ENCODE peak calls at places on chromosomes 11 and 22, in four cellular contexts. O, M, T and Z are unnamed samples.

GRCh38 chr11:74773481-74773880 is 24.8 kb downstream of the RNF169 start:
- DNase-seq in T (no peak), M (no peak), O (no peak), Z (no peak)

GRCh38 chr22:16970446-16970845 is 37.6 kb downstream of the GAB4 start:
- DNase-seq in M (no peak), T (no peak), O (no peak), Z (no peak)

GRCh38 chr11:46643531-46643930 is 26.2 kb downstream of the ATG13 start:
- DNase-seq in M (no peak), O (no peak), T (no peak), Z (no peak)

GRCh38 chr11:111851636-111852035 is 19.7 kb downstream of the ALG9 start:
- DNase-seq in T (no peak), M (peak), O (no peak), Z (no peak)

GRCh38 chr11:126431401-126432064 is 76.0 kb downstream of the ST3GAL4 start:
- DNase-seq in O (no peak), T (no peak), M (no peak), Z (no peak)

GRCh38 chr11:116856423-116856822 is 19.0 kb upstream of the APOA1 start:
- DNase-seq in T (no peak), M (no peak), O (no peak), Z (no peak)

GRCh38 chr22:37566903-37567798 is 6.9 kb downstream of the CDC42EP1 start:
- DNase-seq in M (peak), T (peak), O (no peak), Z (peak)

GRCh38 chr11:107824668-107825369 is 33.8 kb downstream of the SLC35F2 start:
- DNase-seq in T (no peak), M (no peak), O (no peak), Z (no peak)

GRCh38 chr11:73237471-73238290 is 19.6 kb downstream of the P2RY2 start:
- DNase-seq in T (no peak), O (no peak), M (no peak), Z (no peak)

GRCh38 chr11:102269927-102270326 is 47.4 kb upstream of the BIRC3 start:
- DNase-seq in M (no peak), O (no peak), T (no peak), Z (no peak)

DNA sequence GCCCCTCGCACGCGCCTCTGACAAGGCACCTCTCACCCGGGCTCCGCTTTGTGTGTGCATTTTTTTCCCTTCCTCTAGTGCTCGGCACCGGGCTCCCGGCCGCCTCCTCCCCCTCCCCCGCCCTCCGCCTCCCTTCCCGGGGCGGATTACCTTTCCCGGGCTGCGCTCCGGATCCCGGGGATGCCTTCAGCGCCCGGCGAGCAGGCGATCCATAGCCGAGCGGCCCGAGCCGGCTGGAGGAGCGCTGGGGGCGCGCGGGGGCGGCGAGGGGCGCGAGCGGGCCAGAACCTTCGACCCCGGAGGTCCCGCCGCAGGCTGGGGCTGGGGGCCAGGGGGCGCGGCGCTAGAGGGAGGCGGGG is 282 bp downstream of the MPPED2 start:
- DNase-seq in T (no peak), O (no peak), M (peak), Z (no peak)
- TF ChIP-seq MAX in T (no peak), O (no peak), M (no peak), Z (no peak)

GRCh38 chr11:23574149-23574548 is 713.9 kb upstream of the CCDC179 start:
- DNase-seq in O (no peak), T (no peak), M (no peak), Z (no peak)
- TF ChIP-seq USF1 in O (no peak), T (no peak), M (no peak), Z (no peak)

DNA sequence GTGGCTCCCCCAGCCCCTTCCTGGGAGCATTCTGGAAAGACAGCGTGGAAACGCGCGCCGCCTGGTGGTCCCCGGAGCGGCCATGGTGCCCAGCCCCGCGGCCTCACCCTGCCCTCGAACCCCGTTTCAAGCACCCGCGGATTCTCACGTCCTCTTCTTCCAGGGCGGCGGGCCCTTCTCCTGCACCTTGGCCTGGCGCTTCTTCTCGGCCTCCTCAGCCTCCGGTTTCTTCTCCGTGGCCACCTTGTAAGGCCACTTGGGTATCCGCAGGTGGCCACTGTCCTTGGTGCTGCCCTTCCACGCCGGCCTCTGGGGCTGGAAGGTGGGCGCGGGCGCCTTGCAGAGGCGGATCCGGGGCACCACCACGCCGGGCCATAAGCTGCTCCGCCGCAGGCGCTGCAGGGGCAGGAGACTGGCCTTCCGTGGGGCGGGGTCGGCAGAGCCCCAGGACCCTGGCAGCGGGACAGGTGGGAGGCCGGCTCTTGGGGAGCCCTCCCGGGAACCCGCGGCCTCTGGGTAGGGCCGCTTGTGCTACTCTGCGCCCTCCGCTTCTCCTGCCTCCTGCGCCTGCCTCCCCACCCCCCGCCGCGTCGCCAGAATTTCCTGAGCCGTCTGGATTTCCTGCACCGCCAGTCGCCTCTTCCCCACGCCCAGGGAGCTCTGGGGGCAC is 83.4 kb downstream of the TRIM51G start:
- DNase-seq in T (no peak), O (no peak), M (no peak), Z (peak)
- TF ChIP-seq MAX in T (no peak), O (no peak), M (no peak), Z (no peak)

GRCh38 chr22:23652711-23653110 is 20.6 kb upstream of the DRICH1 start:
- DNase-seq in T (no peak), M (no peak), O (no peak), Z (no peak)

GRCh38 chr22:23652286-23652685 is 20.2 kb upstream of the DRICH1 start:
- DNase-seq in T (no peak), O (no peak), M (no peak), Z (no peak)

GRCh38 chr22:23655891-23656475 is 23.9 kb upstream of the DRICH1 start:
- DNase-seq in O (no peak), M (no peak), T (no peak), Z (no peak)

DNA sequence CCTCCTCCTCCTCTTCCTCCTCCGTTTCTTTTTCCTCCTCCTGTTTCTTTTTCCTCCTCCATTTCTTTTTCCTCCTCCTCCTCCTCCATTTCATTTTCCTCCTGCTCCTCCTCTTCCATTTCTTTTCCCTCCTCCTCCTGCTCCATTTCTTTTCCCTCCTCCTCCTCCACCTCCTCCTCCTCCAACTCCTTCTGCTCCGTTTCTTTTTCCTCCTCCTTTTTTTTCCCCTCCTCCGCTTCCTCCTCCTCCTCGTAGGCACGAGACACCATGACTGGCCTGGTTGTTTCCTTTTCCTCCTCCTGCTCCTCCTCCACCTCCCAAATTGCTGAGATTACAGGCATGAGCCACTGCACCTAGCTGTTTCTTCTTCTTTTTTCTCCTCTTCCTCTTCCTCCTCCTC is 25.6 kb upstream of the DRICH1 start:
- DNase-seq in M (no peak), T (no peak), O (no peak), Z (no peak)
- TF ChIP-seq USF1 in M (no peak), T (no peak), O (no peak), Z (no peak)

DNA sequence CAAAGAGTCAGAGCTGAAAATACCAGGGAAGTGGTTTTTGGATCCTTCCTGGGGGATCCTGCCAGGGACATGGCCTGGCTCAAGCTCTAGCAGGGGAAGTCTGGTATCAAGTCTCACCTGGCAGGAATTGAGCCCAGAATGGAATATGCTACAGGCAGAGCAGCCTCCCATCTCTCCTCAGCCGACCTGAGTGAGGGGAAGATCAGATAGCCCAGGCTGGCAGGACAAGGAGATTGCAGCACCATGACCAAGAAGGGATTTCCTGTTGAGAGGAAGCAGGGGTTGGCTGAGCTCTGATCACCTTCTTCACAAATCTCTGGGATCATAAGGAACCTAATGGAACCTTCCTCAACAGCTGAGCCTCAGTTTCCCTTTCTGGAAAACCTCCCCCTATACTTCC is 13.0 kb downstream of the OAF start:
- DNase-seq in O (no peak), M (no peak), T (no peak), Z (no peak)
- TF ChIP-seq MAX in O (no peak), M (no peak), T (no peak), Z (no peak)

DNA sequence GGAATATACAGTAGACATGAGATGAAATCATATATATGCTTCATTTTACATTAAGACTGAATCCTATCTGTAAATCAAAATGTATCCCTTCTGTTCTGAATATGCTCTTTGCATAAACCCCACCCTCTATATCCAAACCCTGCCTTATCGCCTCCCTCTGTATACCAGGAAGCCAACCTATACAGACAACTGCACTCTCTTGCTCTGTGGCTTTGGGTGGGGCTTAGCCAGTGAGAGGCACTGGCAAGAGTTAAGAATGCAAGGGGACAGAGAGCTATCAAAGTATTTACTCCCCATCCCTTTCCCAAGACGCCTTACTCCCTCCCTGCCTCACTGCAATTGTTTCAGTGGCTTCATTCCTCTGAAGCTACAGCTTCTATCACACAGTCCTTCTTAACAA is 309.8 kb downstream of the TTC28 start:
- DNase-seq in T (no peak), O (peak), M (no peak), Z (no peak)
- TF ChIP-seq USF1 in T (no peak), O (no peak), M (no peak), Z (no peak)

DNA sequence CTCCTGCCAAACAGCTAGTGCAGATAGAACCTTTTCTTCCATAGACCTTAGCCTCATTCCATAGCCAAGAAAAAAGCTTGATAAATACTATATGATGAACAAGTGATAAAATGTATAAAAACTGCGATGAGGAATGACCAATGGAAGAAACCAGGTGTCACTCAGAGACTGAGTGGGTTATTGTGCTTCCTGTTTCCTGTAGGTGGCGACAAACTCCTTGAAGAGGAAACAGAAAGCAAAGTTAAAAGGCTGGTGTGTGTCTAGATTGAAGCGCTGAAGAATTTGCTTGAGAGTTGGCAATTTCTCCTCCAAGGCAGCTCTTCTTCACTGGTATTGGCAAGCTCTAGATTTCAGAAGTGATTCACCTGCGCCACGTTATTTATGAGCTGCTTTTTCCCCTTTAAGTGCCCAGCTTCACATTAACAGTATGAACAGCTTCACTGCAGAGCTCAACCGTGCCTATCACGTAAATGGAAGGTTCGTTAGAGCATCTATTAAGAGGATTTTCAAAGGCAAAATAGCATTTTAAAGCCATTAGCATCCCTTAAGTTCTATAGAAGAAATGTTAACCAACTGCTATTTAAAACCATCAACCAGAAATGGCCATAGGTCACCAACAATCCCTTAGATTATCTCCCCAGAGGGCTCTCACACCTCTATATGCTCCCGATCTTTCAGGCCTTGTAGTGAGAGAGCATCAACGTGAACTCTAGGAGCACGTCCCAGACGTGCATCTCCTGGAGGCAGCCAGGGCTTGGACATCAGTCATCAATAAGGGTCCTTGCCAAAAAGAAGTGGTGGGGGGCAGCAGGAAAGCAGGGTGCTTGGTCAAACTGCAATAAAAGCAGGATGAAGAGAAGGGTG is 179.4 kb downstream of the CADM1 start:
- DNase-seq in M (peak), O (peak), T (peak), Z (peak)
- TF ChIP-seq MAX in M (no peak), O (no peak), T (no peak), Z (no peak)

DNA sequence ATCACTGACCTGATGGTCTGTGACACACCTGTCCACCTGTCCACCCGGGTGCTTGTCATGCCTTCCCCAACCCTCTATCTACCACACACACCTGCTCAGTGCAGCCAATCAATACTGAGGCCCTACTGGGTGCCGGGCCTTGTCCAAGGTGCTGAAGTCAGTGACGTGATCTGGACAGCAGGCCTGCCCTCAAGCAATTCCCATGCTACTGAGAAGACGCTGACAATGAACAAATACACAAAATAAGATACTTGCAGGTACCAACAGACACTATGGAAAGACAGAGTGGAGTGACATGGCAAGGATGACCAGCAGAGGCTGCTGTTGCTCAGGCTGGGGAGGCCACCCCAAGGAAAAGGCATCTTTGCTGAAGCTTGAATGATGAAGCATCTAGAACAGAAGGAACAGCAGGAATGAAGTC is 21.2 kb downstream of the PLAAT3 start:
- DNase-seq in O (peak), M (peak), T (no peak), Z (peak)
- TF ChIP-seq USF1 in O (no peak), M (no peak), T (no peak), Z (no peak)

DNA sequence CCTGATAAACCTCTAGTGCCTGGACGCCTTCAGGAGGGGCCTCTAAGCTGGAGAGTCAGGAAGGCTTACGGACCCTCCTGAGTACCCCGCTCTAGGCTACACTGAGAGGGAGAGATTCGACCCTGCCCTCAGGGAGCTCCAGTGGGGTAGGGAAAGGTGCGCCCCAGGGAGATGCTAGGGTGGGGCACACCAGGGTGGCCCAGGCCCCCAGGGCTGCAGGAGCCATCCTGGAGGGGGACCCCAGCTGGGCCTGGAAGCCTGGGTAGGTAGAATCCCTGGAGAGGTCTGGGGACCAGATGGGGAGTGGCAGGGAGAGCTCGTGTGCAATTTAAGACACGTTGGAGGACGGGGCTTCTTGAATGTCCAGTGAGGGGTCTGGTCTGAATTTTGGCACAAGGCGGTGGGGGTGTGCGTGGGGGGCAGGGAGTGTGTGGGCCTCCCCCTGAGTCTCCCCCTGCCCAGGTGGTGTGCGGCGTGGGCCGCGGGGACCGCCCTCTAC is 4.7 kb downstream of the CARNS1 start:
- DNase-seq in T (no peak), M (no peak), O (peak), Z (no peak)
- TF ChIP-seq MAX in T (no peak), M (no peak), O (no peak), Z (no peak)